ENCODE peak calls at places on chromosomes 2 and 18, in six cellular contexts. U is GM12878, C is A549, E is GM23338, O is SK-N-SH, J is K562. K is an unnamed sample. For H3K4me1, the result is how much of the 10 kb centered on the place peaks cover.

GRCh38 chr18:48607049-48607984 is 68.5 kb downstream of the CTIF start:
- DNase-seq in U (no peak), J (no peak), E (no peak), O (no peak), C (no peak), K (no peak)

GRCh38 chr2:69216535-69217332 is 170.3 kb downstream of the GFPT1 start:
- DNase-seq in O (peak), E (no peak), C (no peak), U (no peak), J (no peak), K (no peak)

GRCh38 chr2:174840436-174840835 is 76.2 kb upstream of the CHRNA1 start:
- DNase-seq in O (no peak), C (no peak), J (no peak), U (no peak), E (no peak), K (no peak)

GRCh38 chr18:54392621-54393023 is 34.9 kb downstream of the C18orf54 start:
- DNase-seq in C (peak), U (no peak), J (peak), O (peak), E (peak), K (peak)

GRCh38 chr2:113127646-113128385 is 418 bp downstream of the IL1RN start:
- DNase-seq in U (no peak), C (no peak), O (no peak), E (no peak), J (no peak), K (no peak)

GRCh38 chr2:126952216-126952615 is 53.5 kb downstream of the TEX51 start:
- DNase-seq in C (no peak), J (no peak), O (no peak), U (no peak), E (no peak), K (no peak)

GRCh38 chr2:235001237-235002133 is 49.7 kb downstream of the SH3BP4 start:
- DNase-seq in O (peak), J (peak), C (no peak), E (no peak), U (no peak), K (no peak)

GRCh38 chr2:196336715-196337617 is 165.6 kb upstream of the STK17B start:
- DNase-seq in J (peak), C (peak), O (peak), U (peak), E (peak), K (no peak)

GRCh38 chr2:170554278-170554955 is 160.7 kb upstream of the SP5 start:
- DNase-seq in J (no peak), U (no peak), O (no peak), C (no peak), E (no peak), K (no peak)

GRCh38 chr2:124778076-124778475 is 753.0 kb downstream of the CNTNAP5 start:
- DNase-seq in E (no peak), J (no peak), U (no peak), O (no peak), C (no peak), K (peak)
- TF ChIP-seq REST in E (no peak), J (no peak), U (no peak), O (no peak), C (no peak), K (no peak)

DNA sequence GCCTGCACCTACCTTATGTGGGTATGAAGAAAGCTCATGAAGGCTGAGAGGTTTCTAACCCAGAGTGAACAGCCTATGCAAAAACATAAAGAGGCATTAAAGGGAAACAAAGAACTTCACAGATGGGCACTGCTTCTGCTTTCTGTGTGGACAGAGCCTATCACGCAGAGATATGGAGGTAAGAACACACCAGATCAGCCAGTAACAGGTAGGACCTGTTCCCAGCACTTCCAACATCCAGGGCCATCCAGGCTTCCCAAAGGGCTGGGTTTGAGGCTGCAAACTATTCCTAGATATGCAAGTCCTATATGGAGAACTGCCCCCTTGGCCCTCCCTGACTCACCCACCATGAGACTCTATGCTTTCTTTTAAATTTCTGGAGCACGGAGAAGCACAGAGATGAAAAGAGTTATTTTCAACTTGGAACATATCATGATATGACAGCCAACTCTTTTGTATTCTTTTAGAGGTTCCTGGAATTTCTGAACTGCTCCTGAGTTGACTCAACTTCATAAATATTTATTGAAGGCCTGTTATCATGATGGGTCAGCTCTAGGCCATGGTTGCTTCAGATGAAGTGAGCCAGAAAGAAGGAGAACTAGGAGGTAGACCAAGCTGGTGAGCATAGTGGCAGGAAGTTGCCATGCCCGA is 77.4 kb upstream of the PPP1CB start:
- DNase-seq in E (no peak), O (no peak), J (no peak), U (no peak), C (no peak), K (no peak)
- H3K4me1 ChIP-seq in E (under half), O (under half), J (under half), U (under half), C (under half), K (under half)

DNA sequence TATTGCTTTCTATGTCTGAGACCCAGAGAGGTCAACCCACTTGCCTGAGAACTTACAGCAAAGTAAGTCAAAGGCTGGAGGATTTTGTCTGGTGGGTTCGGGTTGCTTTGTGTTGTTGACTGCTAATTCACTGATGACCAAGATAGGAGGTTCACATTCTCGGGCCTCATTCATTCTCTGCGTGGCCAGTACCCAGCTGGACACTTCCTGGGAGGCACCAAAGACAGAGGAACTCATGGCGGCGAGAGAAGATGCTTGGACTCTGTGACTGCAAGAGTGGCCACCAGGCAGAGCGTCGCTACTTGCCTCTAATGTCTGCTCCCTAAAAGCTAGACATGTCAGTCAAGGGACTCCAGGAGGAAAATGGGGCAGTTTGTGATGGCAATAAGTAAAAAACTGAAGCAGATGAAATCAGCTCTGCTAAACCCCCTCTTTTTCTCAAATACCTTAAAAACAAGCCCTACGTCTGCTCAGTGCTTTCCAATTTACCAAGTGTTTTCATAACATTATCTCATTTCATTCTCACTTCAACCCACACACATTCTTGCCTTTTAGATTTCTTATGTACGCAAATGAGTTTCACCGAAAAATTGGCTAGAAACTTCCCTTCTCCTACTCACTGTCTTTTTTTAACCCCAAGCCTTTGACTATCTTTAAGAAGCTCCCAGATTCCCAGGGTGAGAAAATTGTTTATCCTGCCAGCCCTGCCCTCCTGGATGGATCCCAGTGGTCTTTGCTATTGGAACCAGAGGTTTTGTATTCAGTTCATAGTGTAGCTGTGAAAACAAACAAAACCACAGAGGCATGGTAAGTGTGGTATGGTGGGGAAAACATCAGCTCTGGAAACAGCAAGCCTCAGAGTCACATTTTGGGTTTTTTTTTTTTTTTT is 4.9 kb upstream of the LBH start:
- DNase-seq in C (no peak), U (peak), E (no peak), J (no peak), O (no peak), K (no peak)
- TF ChIP-seq REST in C (no peak), U (no peak), E (no peak), J (no peak), O (no peak), K (no peak)

GRCh38 chr2:62475172-62476011 is 30.6 kb downstream of the TMEM17 start:
- DNase-seq in O (peak), U (no peak), J (no peak), E (peak), C (no peak), K (no peak)

GRCh38 chr2:62472321-62472720 is 33.7 kb downstream of the TMEM17 start:
- DNase-seq in U (no peak), C (no peak), J (no peak), O (no peak), E (no peak), K (no peak)

GRCh38 chr2:62473428-62473827 is 32.6 kb downstream of the TMEM17 start:
- DNase-seq in O (no peak), C (no peak), E (no peak), J (no peak), U (no peak), K (no peak)

GRCh38 chr2:62471816-62472215 is 34.2 kb downstream of the TMEM17 start:
- DNase-seq in J (no peak), U (no peak), E (no peak), O (no peak), C (no peak), K (no peak)

DNA sequence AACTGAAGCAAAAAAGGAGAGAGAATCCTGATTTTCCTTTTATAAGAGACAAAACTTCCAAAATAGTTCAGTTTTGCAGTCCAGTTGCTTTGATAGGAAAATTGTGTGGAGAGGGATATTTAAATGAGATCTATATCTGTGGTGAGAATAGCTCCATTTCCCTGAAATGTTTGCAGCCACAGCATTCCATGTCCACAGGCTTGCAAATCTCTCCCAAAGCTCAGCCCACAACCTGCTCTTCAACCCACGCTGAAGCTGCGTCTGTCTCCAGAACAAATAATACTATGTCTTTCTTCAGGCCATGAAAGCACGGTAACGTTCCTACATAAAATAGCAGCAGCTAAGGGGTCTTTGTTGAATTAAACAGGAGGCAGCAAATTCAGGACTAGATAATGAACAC is 31.8 kb downstream of the TMEM17 start:
- DNase-seq in C (no peak), E (no peak), J (no peak), U (no peak), O (no peak), K (no peak)
- H3K4me1 ChIP-seq in C (under half), E (under half), J (under half), U (under half), O (under half), K (under half)